ENCODE peak calls at places on chromosomes 5 and 9, in six cellular contexts. A is GM23338, Q is GM23248, Y is MM.1S, V is OCI-LY7, O is neural progenitor cell. J is an unnamed sample.

GRCh38 chr9:134858051-134858841 is 22.4 kb upstream of the FCN2 start:
- DNase-seq in A (no peak), Q (peak), Y (no peak), V (no peak), O (no peak), J (peak)

GRCh38 chr5:177966009-177966838 is 29.8 kb downstream of the PROP1 start:
- DNase-seq in A (no peak), Q (no peak), Y (no peak), V (no peak), O (no peak), J (no peak)

GRCh38 chr5:35024911-35025510 is 22.7 kb downstream of the AGXT2 start:
- DNase-seq in A (no peak), Q (no peak), Y (no peak), V (no peak), O (no peak), J (no peak)

GRCh38 chr5:82635561-82636288 is 357.6 kb upstream of the RPS23 start:
- DNase-seq in A (no peak), Q (peak), Y (no peak), V (no peak), O (no peak), J (peak)

GRCh38 chr5:3671366-3671765 is 75.7 kb downstream of the IRX1 start:
- DNase-seq in A (no peak), Q (no peak), Y (no peak), V (no peak), O (no peak), J (no peak)

GRCh38 chr9:17863213-17863883 is 284.5 kb downstream of the SH3GL2 start:
- DNase-seq in A (no peak), Q (no peak), Y (no peak), V (no peak), O (no peak), J (no peak)

GRCh38 chr9:138120072-138120471 is 242.5 kb downstream of the CACNA1B start:
- DNase-seq in A (no peak), Q (no peak), Y (no peak), V (no peak), O (no peak), J (no peak)

GRCh38 chr5:107005653-107006052 is 665.1 kb downstream of the EFNA5 start:
- DNase-seq in A (no peak), Q (no peak), Y (no peak), V (no peak), O (no peak), J (no peak)

GRCh38 chr5:36156124-36156601 is 4.3 kb downstream of the SKP2 start:
- DNase-seq in A (no peak), Q (peak), Y (no peak), V (no peak), O (no peak), J (no peak)

GRCh38 chr9:113640418-113640817 is 176.9 kb downstream of the RGS3 start:
- DNase-seq in A (no peak), Q (no peak), Y (no peak), V (no peak), O (no peak), J (no peak)

GRCh38 chr9:126591922-126592321 is 21.8 kb upstream of the LMX1B start:
- DNase-seq in A (no peak), Q (no peak), Y (no peak), V (no peak), O (no peak), J (no peak)

GRCh38 chr9:35826071-35826701 is 2.3 kb downstream of the FAM221B start:
- DNase-seq in A (peak), Q (peak), Y (peak), V (peak), O (peak), J (peak)

GRCh38 chr5:160463775-160464465 is 42.3 kb downstream of the PTTG1 start:
- DNase-seq in A (no peak), Q (peak), Y (no peak), V (no peak), O (no peak), J (peak)

GRCh38 chr9:68896495-68896894 is 117.4 kb downstream of the PRKACG start:
- DNase-seq in A (no peak), Q (no peak), Y (no peak), V (no peak), O (no peak), J (no peak)

GRCh38 chr9:35164711-35165110 is 2.9 kb downstream of the UNC13B start:
- DNase-seq in A (no peak), Q (peak), Y (no peak), V (no peak), O (no peak), J (peak)

GRCh38 chr9:82010711-82011110 is 22.1 kb downstream of the SPATA31D1 start:
- DNase-seq in A (no peak), Q (no peak), Y (no peak), V (no peak), O (no peak), J (peak)

GRCh38 chr5:40386293-40386692 is 293.4 kb upstream of the PTGER4 start:
- DNase-seq in A (peak), Q (no peak), Y (peak), V (peak), O (no peak), J (peak)

GRCh38 chr5:10602031-10602806 is 38.3 kb downstream of the ANKRD33B start:
- DNase-seq in A (no peak), Q (no peak), Y (no peak), V (no peak), O (no peak), J (no peak)

DNA sequence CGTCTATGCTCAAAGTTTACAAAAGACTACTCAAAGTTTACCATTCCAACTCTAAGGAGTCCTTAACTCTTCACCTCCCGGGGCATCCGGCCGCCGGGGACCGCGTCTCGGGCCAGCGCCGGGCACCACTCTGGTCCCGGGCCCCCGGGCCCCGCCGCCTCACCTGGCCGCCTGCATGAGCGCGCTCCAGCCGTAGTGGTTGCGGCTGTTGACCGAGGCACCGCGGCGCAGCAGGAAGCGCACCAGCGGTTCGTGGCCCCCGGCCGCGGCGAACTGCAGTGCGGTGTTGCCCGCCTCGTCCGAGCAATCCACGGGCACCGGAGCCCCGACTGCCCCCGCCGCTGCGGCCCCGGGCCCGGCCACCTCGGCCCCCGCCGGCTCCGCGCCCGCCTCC is 388 bp downstream of the ANKS6 start:
- DNase-seq in A (peak), Q (peak), Y (peak), V (peak), O (peak), J (no peak)
- H3K27ac ChIP-seq in A (no peak), Q (peak), Y (no peak), V (no peak), O (no peak), J (no peak)

GRCh38 chr9:128409998-128410397 is 10.7 kb upstream of the CERCAM start:
- DNase-seq in A (peak), Q (peak), Y (no peak), V (no peak), O (peak), J (peak)
- TF ChIP-seq EZH2phosphoT487 in A (no peak), Q (no peak), Y (no peak), V (no peak), O (no peak), J (no peak)

GRCh38 chr5:174503461-174504265 is 220.7 kb upstream of the MSX2 start:
- DNase-seq in A (no peak), Q (peak), Y (no peak), V (no peak), O (no peak), J (peak)

GRCh38 chr5:174505621-174506020 is 218.8 kb upstream of the MSX2 start:
- DNase-seq in A (no peak), Q (peak), Y (no peak), V (no peak), O (no peak), J (peak)

GRCh38 chr5:174503086-174503460 is 221.3 kb upstream of the MSX2 start:
- DNase-seq in A (no peak), Q (no peak), Y (no peak), V (no peak), O (no peak), J (no peak)

GRCh38 chr5:174501461-174502069 is 222.8 kb upstream of the MSX2 start:
- DNase-seq in A (no peak), Q (peak), Y (no peak), V (no peak), O (peak), J (peak)

GRCh38 chr5:174504266-174504726 is 220.1 kb upstream of the MSX2 start:
- DNase-seq in A (no peak), Q (no peak), Y (no peak), V (no peak), O (no peak), J (peak)
- H3K27ac ChIP-seq in A (no peak), Q (no peak), Y (no peak), V (no peak), O (no peak), J (peak)

GRCh38 chr5:115584501-115584900 is 17.8 kb downstream of the TICAM2 start:
- DNase-seq in A (no peak), Q (peak), Y (no peak), V (no peak), O (no peak), J (no peak)
- TF ChIP-seq EZH2phosphoT487 in A (no peak), Q (no peak), Y (no peak), V (no peak), O (no peak), J (no peak)

DNA sequence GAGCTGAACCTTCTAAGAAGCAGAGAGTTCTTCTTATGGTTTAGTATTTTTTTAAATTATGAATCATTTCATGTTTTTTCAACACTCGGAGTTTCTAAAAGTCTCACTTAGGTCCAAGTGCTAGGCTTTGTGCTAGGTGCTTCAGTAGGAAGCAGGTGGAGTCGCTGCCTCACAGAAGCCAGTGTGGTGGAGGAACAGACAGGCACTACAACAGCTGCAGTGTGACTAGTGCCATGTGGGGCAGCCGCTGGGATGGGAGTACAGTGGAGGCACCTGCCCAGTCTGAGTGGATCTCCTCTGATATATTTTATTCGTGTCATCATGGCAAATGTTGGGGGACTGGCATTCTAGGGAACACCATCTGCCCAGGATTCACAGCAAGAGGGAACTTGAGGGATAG is 15.3 kb downstream of the PCDHGC5 start:
- DNase-seq in A (no peak), Q (no peak), Y (no peak), V (peak), O (no peak), J (no peak)
- H3K27ac ChIP-seq in A (no peak), Q (no peak), Y (no peak), V (peak), O (no peak), J (no peak)

GRCh38 chr5:171387255-171387969 is at the start of gene NPM1:
- DNase-seq in A (peak), Q (peak), Y (peak), V (peak), O (peak), J (peak)

GRCh38 chr5:171390883-171391677 is 3.4 kb downstream of the NPM1 start:
- DNase-seq in A (no peak), Q (peak), Y (no peak), V (no peak), O (no peak), J (no peak)

GRCh38 chr5:171387970-171388815 is 544 bp downstream of the NPM1 start:
- DNase-seq in A (peak), Q (peak), Y (peak), V (peak), O (peak), J (peak)

GRCh38 chr5:171386861-171387254 is 791 bp upstream of the NPM1 start:
- DNase-seq in A (peak), Q (no peak), Y (no peak), V (no peak), O (peak), J (no peak)

DNA sequence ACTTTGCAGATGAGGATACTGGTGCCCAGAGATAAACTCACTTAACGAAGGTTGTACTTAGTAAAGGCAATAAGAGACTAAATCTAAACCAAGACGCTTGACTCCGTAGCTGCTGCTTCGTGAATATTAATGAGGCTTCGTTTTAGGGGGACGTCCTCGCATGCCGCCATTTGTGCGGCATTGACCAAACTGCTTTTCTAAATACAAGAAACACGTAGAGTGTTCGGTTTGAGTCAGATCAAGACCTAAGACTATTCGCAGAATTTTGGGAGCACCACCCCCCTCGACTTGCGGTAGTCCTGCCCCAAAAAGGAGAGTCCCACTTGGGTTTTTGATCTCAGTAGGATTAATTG is 1.1 kb downstream of the NPM1 start:
- DNase-seq in A (no peak), Q (peak), Y (no peak), V (no peak), O (peak), J (no peak)
- TF ChIP-seq EZH2phosphoT487 in A (no peak), Q (no peak), Y (no peak), V (no peak), O (no peak), J (no peak)

DNA sequence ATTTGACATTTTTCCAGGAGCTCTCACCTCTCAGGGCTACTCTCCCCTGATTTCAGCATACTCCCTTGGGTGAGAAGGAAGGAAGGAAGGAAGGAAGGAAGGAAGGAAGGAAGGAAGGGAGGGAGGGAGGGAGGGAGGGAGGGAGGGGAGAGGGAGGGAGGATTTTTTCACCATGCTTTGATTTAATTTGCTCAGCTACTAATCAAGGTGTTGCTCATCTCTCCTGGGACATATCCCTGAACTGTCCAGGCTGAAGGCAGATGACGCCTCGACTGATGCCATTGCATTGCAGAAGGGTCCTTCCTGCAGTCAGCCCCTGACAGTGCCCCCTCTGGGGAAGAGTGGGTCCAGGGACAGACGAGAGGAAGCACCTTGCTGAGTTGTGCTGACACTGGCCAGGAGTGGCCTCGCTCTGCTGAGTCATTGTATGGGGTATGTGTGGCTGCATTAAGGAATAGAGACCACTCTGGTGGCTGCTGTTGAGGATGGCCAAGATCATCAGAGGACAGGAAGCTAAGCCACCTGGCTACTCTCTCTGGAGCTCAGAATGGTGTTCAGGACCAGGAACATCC is 43.6 kb upstream of the CRB2 start:
- DNase-seq in A (no peak), Q (no peak), Y (no peak), V (no peak), O (no peak), J (no peak)
- H3K27ac ChIP-seq in A (no peak), Q (no peak), Y (no peak), V (no peak), O (no peak), J (no peak)

J was measured in PC-3.